ENCODE peak calls at places on chromosomes 12 and 14, in eight cellular contexts. One of them, this sample, is unnamed.

GRCh38 chr12:48191096-48191495 is 7.7 kb downstream of the CCDC184 start:
- DNase-seq in left colon: no peak
- DNase-seq in CD8-positive, alpha-beta T cell: no peak
- DNase-seq in activated naive CD4-positive, alpha-beta T cell treated with anti-CD3 and anti-CD28 coated beads, Interleukin-2, amount 50 U/mL, for 16 hours: no peak
- DNase-seq in activated CD4-positive, alpha-beta T cell treated with anti-CD3 and anti-CD28 coated beads, Interleukin-2, amount 50 U/mL, for 4 hours: no peak
- DNase-seq in suprapubic skin: no peak
- DNase-seq in cardiac fibroblast: no peak
- DNase-seq in occipital lobe: no peak
- DNase-seq in this sample: no peak

GRCh38 chr14:37792124-37792523 is 196.7 kb downstream of the TTC6 start:
- DNase-seq in left colon: no peak
- DNase-seq in CD8-positive, alpha-beta T cell: no peak
- DNase-seq in activated naive CD4-positive, alpha-beta T cell treated with anti-CD3 and anti-CD28 coated beads, Interleukin-2, amount 50 U/mL, for 16 hours: no peak
- DNase-seq in activated CD4-positive, alpha-beta T cell treated with anti-CD3 and anti-CD28 coated beads, Interleukin-2, amount 50 U/mL, for 4 hours: no peak
- DNase-seq in suprapubic skin: no peak
- DNase-seq in cardiac fibroblast: no peak
- DNase-seq in occipital lobe: no peak
- DNase-seq in this sample: no peak

GRCh38 chr12:32115404-32116104 is 8.9 kb downstream of the BICD1 start:
- DNase-seq in left colon: peak; percentile 41
- DNase-seq in CD8-positive, alpha-beta T cell: no peak
- DNase-seq in activated naive CD4-positive, alpha-beta T cell treated with anti-CD3 and anti-CD28 coated beads, Interleukin-2, amount 50 U/mL, for 16 hours: no peak
- DNase-seq in activated CD4-positive, alpha-beta T cell treated with anti-CD3 and anti-CD28 coated beads, Interleukin-2, amount 50 U/mL, for 4 hours: no peak
- DNase-seq in suprapubic skin: peak; percentile 90
- DNase-seq in cardiac fibroblast: peak; percentile 99
- DNase-seq in occipital lobe: peak; percentile 13
- DNase-seq in this sample: no peak

GRCh38 chr14:63039800-63040380 is 5.4 kb downstream of the KCNH5 start:
- DNase-seq in left colon: no peak
- DNase-seq in CD8-positive, alpha-beta T cell: no peak
- DNase-seq in activated naive CD4-positive, alpha-beta T cell treated with anti-CD3 and anti-CD28 coated beads, Interleukin-2, amount 50 U/mL, for 16 hours: no peak
- DNase-seq in activated CD4-positive, alpha-beta T cell treated with anti-CD3 and anti-CD28 coated beads, Interleukin-2, amount 50 U/mL, for 4 hours: no peak
- DNase-seq in suprapubic skin: no peak
- DNase-seq in cardiac fibroblast: peak; percentile 88
- DNase-seq in occipital lobe: no peak
- DNase-seq in this sample: no peak

GRCh38 chr12:42516573-42516972 is 73.0 kb downstream of the PRICKLE1 start:
- DNase-seq in left colon: no peak
- DNase-seq in CD8-positive, alpha-beta T cell: no peak
- DNase-seq in activated naive CD4-positive, alpha-beta T cell treated with anti-CD3 and anti-CD28 coated beads, Interleukin-2, amount 50 U/mL, for 16 hours: no peak
- DNase-seq in activated CD4-positive, alpha-beta T cell treated with anti-CD3 and anti-CD28 coated beads, Interleukin-2, amount 50 U/mL, for 4 hours: no peak
- DNase-seq in suprapubic skin: no peak
- DNase-seq in cardiac fibroblast: no peak
- DNase-seq in occipital lobe: no peak
- DNase-seq in this sample: no peak

GRCh38 chr12:9651265-9651729 is 18.2 kb upstream of the CLEC2D start:
- DNase-seq in left colon: no peak
- DNase-seq in CD8-positive, alpha-beta T cell: peak; percentile 36
- DNase-seq in activated naive CD4-positive, alpha-beta T cell treated with anti-CD3 and anti-CD28 coated beads, Interleukin-2, amount 50 U/mL, for 16 hours: peak; percentile 54
- DNase-seq in activated CD4-positive, alpha-beta T cell treated with anti-CD3 and anti-CD28 coated beads, Interleukin-2, amount 50 U/mL, for 4 hours: no peak
- DNase-seq in suprapubic skin: no peak
- DNase-seq in cardiac fibroblast: peak; percentile 81
- DNase-seq in occipital lobe: no peak
- DNase-seq in this sample: no peak

GRCh38 chr14:97155320-97155719 is 358.1 kb downstream of the VRK1 start:
- DNase-seq in left colon: no peak
- DNase-seq in CD8-positive, alpha-beta T cell: no peak
- DNase-seq in activated naive CD4-positive, alpha-beta T cell treated with anti-CD3 and anti-CD28 coated beads, Interleukin-2, amount 50 U/mL, for 16 hours: no peak
- DNase-seq in activated CD4-positive, alpha-beta T cell treated with anti-CD3 and anti-CD28 coated beads, Interleukin-2, amount 50 U/mL, for 4 hours: no peak
- DNase-seq in suprapubic skin: no peak
- DNase-seq in cardiac fibroblast: no peak
- DNase-seq in occipital lobe: no peak
- DNase-seq in this sample: no peak

GRCh38 chr12:108638141-108638823 is 4.6 kb upstream of the SELPLG start:
- DNase-seq in left colon: no peak
- DNase-seq in CD8-positive, alpha-beta T cell: no peak
- DNase-seq in activated naive CD4-positive, alpha-beta T cell treated with anti-CD3 and anti-CD28 coated beads, Interleukin-2, amount 50 U/mL, for 16 hours: no peak
- DNase-seq in activated CD4-positive, alpha-beta T cell treated with anti-CD3 and anti-CD28 coated beads, Interleukin-2, amount 50 U/mL, for 4 hours: no peak
- DNase-seq in suprapubic skin: peak; percentile 61
- DNase-seq in cardiac fibroblast: no peak
- DNase-seq in occipital lobe: peak; percentile 24
- DNase-seq in this sample: peak; percentile 82

GRCh38 chr12:52185400-52185967 is 6.3 kb downstream of the KRT80 start:
- DNase-seq in left colon: no peak
- DNase-seq in CD8-positive, alpha-beta T cell: no peak
- DNase-seq in activated naive CD4-positive, alpha-beta T cell treated with anti-CD3 and anti-CD28 coated beads, Interleukin-2, amount 50 U/mL, for 16 hours: no peak
- DNase-seq in activated CD4-positive, alpha-beta T cell treated with anti-CD3 and anti-CD28 coated beads, Interleukin-2, amount 50 U/mL, for 4 hours: no peak
- DNase-seq in suprapubic skin: no peak
- DNase-seq in cardiac fibroblast: no peak
- DNase-seq in occipital lobe: no peak
- DNase-seq in this sample: no peak

GRCh38 chr14:61281186-61281676 is at the start of gene TMEM30B:
- DNase-seq in left colon: peak; percentile 89
- DNase-seq in CD8-positive, alpha-beta T cell: peak; percentile 42
- DNase-seq in activated naive CD4-positive, alpha-beta T cell treated with anti-CD3 and anti-CD28 coated beads, Interleukin-2, amount 50 U/mL, for 16 hours: peak; percentile 46
- DNase-seq in activated CD4-positive, alpha-beta T cell treated with anti-CD3 and anti-CD28 coated beads, Interleukin-2, amount 50 U/mL, for 4 hours: peak; percentile 43
- DNase-seq in suprapubic skin: peak; percentile 74
- DNase-seq in cardiac fibroblast: no peak
- DNase-seq in occipital lobe: no peak
- DNase-seq in this sample: no peak

GRCh38 chr14:105214324-105214915 is 33.3 kb upstream of the NUDT14 start:
- DNase-seq in left colon: no peak
- DNase-seq in CD8-positive, alpha-beta T cell: no peak
- DNase-seq in activated naive CD4-positive, alpha-beta T cell treated with anti-CD3 and anti-CD28 coated beads, Interleukin-2, amount 50 U/mL, for 16 hours: no peak
- DNase-seq in activated CD4-positive, alpha-beta T cell treated with anti-CD3 and anti-CD28 coated beads, Interleukin-2, amount 50 U/mL, for 4 hours: no peak
- DNase-seq in suprapubic skin: no peak
- DNase-seq in cardiac fibroblast: no peak
- DNase-seq in occipital lobe: no peak
- DNase-seq in this sample: no peak

GRCh38 chr12:15757553-15758255 is 31.5 kb downstream of the EPS8 start:
- DNase-seq in left colon: no peak
- DNase-seq in CD8-positive, alpha-beta T cell: no peak
- DNase-seq in activated naive CD4-positive, alpha-beta T cell treated with anti-CD3 and anti-CD28 coated beads, Interleukin-2, amount 50 U/mL, for 16 hours: no peak
- DNase-seq in activated CD4-positive, alpha-beta T cell treated with anti-CD3 and anti-CD28 coated beads, Interleukin-2, amount 50 U/mL, for 4 hours: no peak
- DNase-seq in suprapubic skin: no peak
- DNase-seq in cardiac fibroblast: peak; percentile 99
- DNase-seq in occipital lobe: no peak
- DNase-seq in this sample: no peak

GRCh38 chr12:49529409-49529808 is 9.4 kb upstream of the KCNH3 start:
- DNase-seq in left colon: no peak
- DNase-seq in CD8-positive, alpha-beta T cell: no peak
- DNase-seq in activated naive CD4-positive, alpha-beta T cell treated with anti-CD3 and anti-CD28 coated beads, Interleukin-2, amount 50 U/mL, for 16 hours: no peak
- DNase-seq in activated CD4-positive, alpha-beta T cell treated with anti-CD3 and anti-CD28 coated beads, Interleukin-2, amount 50 U/mL, for 4 hours: no peak
- DNase-seq in suprapubic skin: no peak
- DNase-seq in cardiac fibroblast: no peak
- DNase-seq in occipital lobe: no peak
- DNase-seq in this sample: no peak

GRCh38 chr14:92540472-92541048 is 27.0 kb downstream of the RIN3 start:
- DNase-seq in left colon: peak; percentile 89
- DNase-seq in CD8-positive, alpha-beta T cell: no peak
- DNase-seq in activated naive CD4-positive, alpha-beta T cell treated with anti-CD3 and anti-CD28 coated beads, Interleukin-2, amount 50 U/mL, for 16 hours: no peak
- DNase-seq in activated CD4-positive, alpha-beta T cell treated with anti-CD3 and anti-CD28 coated beads, Interleukin-2, amount 50 U/mL, for 4 hours: no peak
- DNase-seq in suprapubic skin: peak; percentile 94
- DNase-seq in cardiac fibroblast: peak; percentile 100
- DNase-seq in occipital lobe: no peak
- DNase-seq in this sample: no peak

GRCh38 chr12:39795481-39795880 is 175.9 kb upstream of the ABCD2 start:
- DNase-seq in left colon: no peak
- DNase-seq in CD8-positive, alpha-beta T cell: no peak
- DNase-seq in activated naive CD4-positive, alpha-beta T cell treated with anti-CD3 and anti-CD28 coated beads, Interleukin-2, amount 50 U/mL, for 16 hours: no peak
- DNase-seq in activated CD4-positive, alpha-beta T cell treated with anti-CD3 and anti-CD28 coated beads, Interleukin-2, amount 50 U/mL, for 4 hours: no peak
- DNase-seq in suprapubic skin: no peak
- DNase-seq in cardiac fibroblast: no peak
- DNase-seq in occipital lobe: no peak
- DNase-seq in this sample: no peak

GRCh38 chr14:74035556-74035955 is 16.4 kb downstream of the BBOF1 start:
- DNase-seq in left colon: no peak
- DNase-seq in CD8-positive, alpha-beta T cell: no peak
- DNase-seq in activated naive CD4-positive, alpha-beta T cell treated with anti-CD3 and anti-CD28 coated beads, Interleukin-2, amount 50 U/mL, for 16 hours: no peak
- DNase-seq in activated CD4-positive, alpha-beta T cell treated with anti-CD3 and anti-CD28 coated beads, Interleukin-2, amount 50 U/mL, for 4 hours: no peak
- DNase-seq in suprapubic skin: no peak
- DNase-seq in cardiac fibroblast: peak; percentile 50
- DNase-seq in occipital lobe: no peak
- DNase-seq in this sample: no peak

GRCh38 chr12:117855165-117855564 is 113.6 kb downstream of the KSR2 start:
- DNase-seq in left colon: no peak
- DNase-seq in CD8-positive, alpha-beta T cell: no peak
- DNase-seq in activated naive CD4-positive, alpha-beta T cell treated with anti-CD3 and anti-CD28 coated beads, Interleukin-2, amount 50 U/mL, for 16 hours: no peak
- DNase-seq in activated CD4-positive, alpha-beta T cell treated with anti-CD3 and anti-CD28 coated beads, Interleukin-2, amount 50 U/mL, for 4 hours: no peak
- DNase-seq in suprapubic skin: no peak
- DNase-seq in cardiac fibroblast: no peak
- DNase-seq in occipital lobe: no peak
- DNase-seq in this sample: no peak

GRCh38 chr12:106113446-106114083 is 25.2 kb downstream of the NUAK1 start:
- DNase-seq in left colon: no peak
- DNase-seq in CD8-positive, alpha-beta T cell: no peak
- DNase-seq in activated naive CD4-positive, alpha-beta T cell treated with anti-CD3 and anti-CD28 coated beads, Interleukin-2, amount 50 U/mL, for 16 hours: no peak
- DNase-seq in activated CD4-positive, alpha-beta T cell treated with anti-CD3 and anti-CD28 coated beads, Interleukin-2, amount 50 U/mL, for 4 hours: no peak
- DNase-seq in suprapubic skin: no peak
- DNase-seq in cardiac fibroblast: no peak
- DNase-seq in occipital lobe: no peak
- DNase-seq in this sample: no peak

GRCh38 chr14:102592969-102593840 is 756 bp downstream of the RCOR1 start:
- DNase-seq in left colon: peak; percentile 61
- DNase-seq in CD8-positive, alpha-beta T cell: peak; percentile 60
- DNase-seq in activated naive CD4-positive, alpha-beta T cell treated with anti-CD3 and anti-CD28 coated beads, Interleukin-2, amount 50 U/mL, for 16 hours: peak; percentile 70
- DNase-seq in activated CD4-positive, alpha-beta T cell treated with anti-CD3 and anti-CD28 coated beads, Interleukin-2, amount 50 U/mL, for 4 hours: peak; percentile 54
- DNase-seq in suprapubic skin: peak; percentile 78
- DNase-seq in cardiac fibroblast: peak; percentile 32
- DNase-seq in occipital lobe: no peak
- DNase-seq in this sample: peak; percentile 31

GRCh38 chr12:23128462-23128861 is 503.5 kb downstream of the ETNK1 start:
- DNase-seq in left colon: no peak
- DNase-seq in CD8-positive, alpha-beta T cell: no peak
- DNase-seq in activated naive CD4-positive, alpha-beta T cell treated with anti-CD3 and anti-CD28 coated beads, Interleukin-2, amount 50 U/mL, for 16 hours: no peak
- DNase-seq in activated CD4-positive, alpha-beta T cell treated with anti-CD3 and anti-CD28 coated beads, Interleukin-2, amount 50 U/mL, for 4 hours: no peak
- DNase-seq in suprapubic skin: no peak
- DNase-seq in cardiac fibroblast: no peak
- DNase-seq in occipital lobe: no peak
- DNase-seq in this sample: no peak

GRCh38 chr12:124402281-124403066 is 107.6 kb downstream of the RFLNA start:
- DNase-seq in left colon: no peak
- DNase-seq in CD8-positive, alpha-beta T cell: no peak
- DNase-seq in activated naive CD4-positive, alpha-beta T cell treated with anti-CD3 and anti-CD28 coated beads, Interleukin-2, amount 50 U/mL, for 16 hours: no peak
- DNase-seq in activated CD4-positive, alpha-beta T cell treated with anti-CD3 and anti-CD28 coated beads, Interleukin-2, amount 50 U/mL, for 4 hours: no peak
- DNase-seq in suprapubic skin: no peak
- DNase-seq in cardiac fibroblast: no peak
- DNase-seq in occipital lobe: no peak
- DNase-seq in this sample: no peak

GRCh38 chr14:31294736-31295398 is 87.3 kb upstream of the HECTD1 start:
- DNase-seq in left colon: no peak
- DNase-seq in CD8-positive, alpha-beta T cell: no peak
- DNase-seq in activated naive CD4-positive, alpha-beta T cell treated with anti-CD3 and anti-CD28 coated beads, Interleukin-2, amount 50 U/mL, for 16 hours: no peak
- DNase-seq in activated CD4-positive, alpha-beta T cell treated with anti-CD3 and anti-CD28 coated beads, Interleukin-2, amount 50 U/mL, for 4 hours: no peak
- DNase-seq in suprapubic skin: no peak
- DNase-seq in cardiac fibroblast: peak; percentile 80
- DNase-seq in occipital lobe: no peak
- DNase-seq in this sample: no peak

GRCh38 chr14:37592288-37593274 is 2.5 kb downstream of the FOXA1 start:
- DNase-seq in left colon: peak; percentile 49
- DNase-seq in CD8-positive, alpha-beta T cell: no peak
- DNase-seq in activated naive CD4-positive, alpha-beta T cell treated with anti-CD3 and anti-CD28 coated beads, Interleukin-2, amount 50 U/mL, for 16 hours: no peak
- DNase-seq in activated CD4-positive, alpha-beta T cell treated with anti-CD3 and anti-CD28 coated beads, Interleukin-2, amount 50 U/mL, for 4 hours: no peak
- DNase-seq in suprapubic skin: no peak
- DNase-seq in cardiac fibroblast: no peak
- DNase-seq in occipital lobe: no peak
- DNase-seq in this sample: no peak

GRCh38 chr14:55473786-55474185 is 33.4 kb upstream of the TBPL2 start:
- DNase-seq in left colon: no peak
- DNase-seq in CD8-positive, alpha-beta T cell: no peak
- DNase-seq in activated naive CD4-positive, alpha-beta T cell treated with anti-CD3 and anti-CD28 coated beads, Interleukin-2, amount 50 U/mL, for 16 hours: no peak
- DNase-seq in activated CD4-positive, alpha-beta T cell treated with anti-CD3 and anti-CD28 coated beads, Interleukin-2, amount 50 U/mL, for 4 hours: no peak
- DNase-seq in suprapubic skin: no peak
- DNase-seq in cardiac fibroblast: no peak
- DNase-seq in occipital lobe: no peak
- DNase-seq in this sample: no peak

GRCh38 chr12:42916143-42916542 is 326.6 kb upstream of the PRICKLE1 start:
- DNase-seq in left colon: no peak
- DNase-seq in CD8-positive, alpha-beta T cell: no peak
- DNase-seq in activated naive CD4-positive, alpha-beta T cell treated with anti-CD3 and anti-CD28 coated beads, Interleukin-2, amount 50 U/mL, for 16 hours: no peak
- DNase-seq in activated CD4-positive, alpha-beta T cell treated with anti-CD3 and anti-CD28 coated beads, Interleukin-2, amount 50 U/mL, for 4 hours: no peak
- DNase-seq in suprapubic skin: no peak
- DNase-seq in cardiac fibroblast: no peak
- DNase-seq in occipital lobe: no peak
- DNase-seq in this sample: no peak

GRCh38 chr12:14931791-14932560 is 6.4 kb downstream of the ERP27 start:
- DNase-seq in left colon: no peak
- DNase-seq in CD8-positive, alpha-beta T cell: no peak
- DNase-seq in activated naive CD4-positive, alpha-beta T cell treated with anti-CD3 and anti-CD28 coated beads, Interleukin-2, amount 50 U/mL, for 16 hours: no peak
- DNase-seq in activated CD4-positive, alpha-beta T cell treated with anti-CD3 and anti-CD28 coated beads, Interleukin-2, amount 50 U/mL, for 4 hours: no peak
- DNase-seq in suprapubic skin: no peak
- DNase-seq in cardiac fibroblast: no peak
- DNase-seq in occipital lobe: no peak
- DNase-seq in this sample: no peak

GRCh38 chr12:86193931-86194330 is 62.3 kb downstream of the MGAT4C start:
- DNase-seq in left colon: no peak
- DNase-seq in CD8-positive, alpha-beta T cell: no peak
- DNase-seq in activated naive CD4-positive, alpha-beta T cell treated with anti-CD3 and anti-CD28 coated beads, Interleukin-2, amount 50 U/mL, for 16 hours: no peak
- DNase-seq in activated CD4-positive, alpha-beta T cell treated with anti-CD3 and anti-CD28 coated beads, Interleukin-2, amount 50 U/mL, for 4 hours: no peak
- DNase-seq in suprapubic skin: no peak
- DNase-seq in cardiac fibroblast: peak; percentile 0
- DNase-seq in occipital lobe: no peak
- DNase-seq in this sample: no peak

GRCh38 chr14:60736494-60736893 is 1.9 kb downstream of the MNAT1 start:
- DNase-seq in left colon: no peak
- DNase-seq in CD8-positive, alpha-beta T cell: no peak
- DNase-seq in activated naive CD4-positive, alpha-beta T cell treated with anti-CD3 and anti-CD28 coated beads, Interleukin-2, amount 50 U/mL, for 16 hours: no peak
- DNase-seq in activated CD4-positive, alpha-beta T cell treated with anti-CD3 and anti-CD28 coated beads, Interleukin-2, amount 50 U/mL, for 4 hours: no peak
- DNase-seq in suprapubic skin: no peak
- DNase-seq in cardiac fibroblast: peak; percentile 86
- DNase-seq in occipital lobe: no peak
- DNase-seq in this sample: no peak

GRCh38 chr12:10957741-10958140 is 18.7 kb upstream of the TAS2R14 start:
- DNase-seq in left colon: no peak
- DNase-seq in CD8-positive, alpha-beta T cell: no peak
- DNase-seq in activated naive CD4-positive, alpha-beta T cell treated with anti-CD3 and anti-CD28 coated beads, Interleukin-2, amount 50 U/mL, for 16 hours: no peak
- DNase-seq in activated CD4-positive, alpha-beta T cell treated with anti-CD3 and anti-CD28 coated beads, Interleukin-2, amount 50 U/mL, for 4 hours: no peak
- DNase-seq in suprapubic skin: no peak
- DNase-seq in cardiac fibroblast: no peak
- DNase-seq in occipital lobe: no peak
- DNase-seq in this sample: no peak

GRCh38 chr14:106691601-106692291 is 1165.4 kb downstream of the TMEM121 start:
- DNase-seq in left colon: peak; percentile 58
- DNase-seq in CD8-positive, alpha-beta T cell: peak; percentile 27
- DNase-seq in activated naive CD4-positive, alpha-beta T cell treated with anti-CD3 and anti-CD28 coated beads, Interleukin-2, amount 50 U/mL, for 16 hours: peak; percentile 67
- DNase-seq in activated CD4-positive, alpha-beta T cell treated with anti-CD3 and anti-CD28 coated beads, Interleukin-2, amount 50 U/mL, for 4 hours: peak; percentile 39
- DNase-seq in suprapubic skin: peak; percentile 61
- DNase-seq in cardiac fibroblast: peak; percentile 4
- DNase-seq in occipital lobe: no peak
- DNase-seq in this sample: no peak

GRCh38 chr12:46483572-46484395 is 111.2 kb upstream of the SLC38A2 start:
- DNase-seq in left colon: no peak
- DNase-seq in CD8-positive, alpha-beta T cell: no peak
- DNase-seq in activated naive CD4-positive, alpha-beta T cell treated with anti-CD3 and anti-CD28 coated beads, Interleukin-2, amount 50 U/mL, for 16 hours: no peak
- DNase-seq in activated CD4-positive, alpha-beta T cell treated with anti-CD3 and anti-CD28 coated beads, Interleukin-2, amount 50 U/mL, for 4 hours: no peak
- DNase-seq in suprapubic skin: no peak
- DNase-seq in cardiac fibroblast: peak; percentile 71
- DNase-seq in occipital lobe: no peak
- DNase-seq in this sample: no peak

GRCh38 chr12:14283489-14284144 is 81.9 kb upstream of the ATF7IP start:
- DNase-seq in left colon: no peak
- DNase-seq in CD8-positive, alpha-beta T cell: no peak
- DNase-seq in activated naive CD4-positive, alpha-beta T cell treated with anti-CD3 and anti-CD28 coated beads, Interleukin-2, amount 50 U/mL, for 16 hours: no peak
- DNase-seq in activated CD4-positive, alpha-beta T cell treated with anti-CD3 and anti-CD28 coated beads, Interleukin-2, amount 50 U/mL, for 4 hours: no peak
- DNase-seq in suprapubic skin: no peak
- DNase-seq in cardiac fibroblast: no peak
- DNase-seq in occipital lobe: no peak
- DNase-seq in this sample: no peak

GRCh38 chr12:57899010-57899662 is 42.2 kb upstream of the ATP23 start:
- DNase-seq in left colon: peak; percentile 55
- DNase-seq in CD8-positive, alpha-beta T cell: peak; percentile 77
- DNase-seq in activated naive CD4-positive, alpha-beta T cell treated with anti-CD3 and anti-CD28 coated beads, Interleukin-2, amount 50 U/mL, for 16 hours: peak; percentile 82
- DNase-seq in activated CD4-positive, alpha-beta T cell treated with anti-CD3 and anti-CD28 coated beads, Interleukin-2, amount 50 U/mL, for 4 hours: peak; percentile 77
- DNase-seq in suprapubic skin: no peak
- DNase-seq in cardiac fibroblast: peak; percentile 63
- DNase-seq in occipital lobe: no peak
- DNase-seq in this sample: no peak

This sample was measured in hippocampal formation.